ENCODE peak calls at places on chromosome 9, in seven cellular contexts. Q is tibial nerve, D is breast epithelium, A is Peyer's patch, N is HCT116, S is uterus, G is A549. M is an unnamed sample.
A peak's percentile ranks its signal among the peaks of the same experiment; 100 is the strongest.

GRCh38 chr9:96058218-96058617 is 182.7 kb downstream of the ERCC6L2 start:
- DNase-seq in Q (no peak), D (no peak), A (no peak), N (no peak), S (no peak), G (no peak), M (no peak)

GRCh38 chr9:93025736-93026135 is 32.8 kb upstream of the SUSD3 start:
- DNase-seq in Q (no peak), D (no peak), A (no peak), N (no peak), S (no peak), G (no peak), M (no peak)

GRCh38 chr9:114836769-114837168 is 30.9 kb upstream of the TNFSF15 start:
- DNase-seq in Q (no peak), D (no peak), A (no peak), N (no peak), S (no peak), G (no peak), M (no peak)

GRCh38 chr9:101455656-101456235 is 20.2 kb upstream of the ALDOB start:
- DNase-seq in Q (no peak), D (no peak), A (no peak), N (no peak), S (no peak), G (no peak), M (no peak)

GRCh38 chr9:13513710-13514444 is 234.4 kb upstream of the MPDZ start:
- DNase-seq in Q (no peak), D (no peak), A (no peak), N (no peak), S (no peak), G (no peak), M (peak; percentile 45)

GRCh38 chr9:130235558-130236435 is 29.8 kb upstream of the HMCN2 start:
- DNase-seq in Q (peak; percentile 71), D (peak; percentile 62), A (peak; percentile 82), N (no peak), S (peak; percentile 75), G (peak; percentile 48), M (peak; percentile 95)

GRCh38 chr9:135104761-135105160 is 17.3 kb downstream of the OLFM1 start:
- DNase-seq in Q (no peak), D (no peak), A (no peak), N (no peak), S (no peak), G (no peak), M (no peak)

GRCh38 chr9:126293522-126293889 is 33.1 kb upstream of the MVB12B start:
- DNase-seq in Q (no peak), D (no peak), A (no peak), N (no peak), S (no peak), G (no peak), M (no peak)

GRCh38 chr9:124257865-124258764 is at the start of gene NEK6:
- DNase-seq in Q (no peak), D (no peak), A (no peak), N (no peak), S (no peak), G (no peak), M (no peak)

GRCh38 chr9:32378496-32378895 is 5.9 kb upstream of the ACO1 start:
- DNase-seq in Q (peak; percentile 56), D (no peak), A (peak; percentile 71), N (peak; percentile 71), S (peak; percentile 24), G (peak; percentile 64), M (no peak)

GRCh38 chr9:114429488-114429887 is 41.7 kb upstream of the AKNA start:
- DNase-seq in Q (no peak), D (no peak), A (peak; percentile 23), N (no peak), S (no peak), G (no peak), M (no peak)

GRCh38 chr9:124453586-124454191 is 3.4 kb downstream of the ADGRD2 start:
- DNase-seq in Q (no peak), D (no peak), A (no peak), N (peak; percentile 21), S (no peak), G (peak; percentile 71), M (no peak)

GRCh38 chr9:102587231-102587630 is 407.9 kb upstream of the CYLC2 start:
- DNase-seq in Q (no peak), D (no peak), A (no peak), N (no peak), S (no peak), G (no peak), M (no peak)

GRCh38 chr9:15889555-15889954 is 336.7 kb downstream of the CCDC171 start:
- DNase-seq in Q (no peak), D (no peak), A (no peak), N (no peak), S (no peak), G (no peak), M (no peak)

GRCh38 chr9:14205463-14205862 is 108.5 kb downstream of the NFIB start:
- DNase-seq in Q (no peak), D (no peak), A (no peak), N (no peak), S (no peak), G (peak; percentile 15), M (no peak)

GRCh38 chr9:87498816-87499454 is 1.3 kb downstream of the DAPK1 start:
- DNase-seq in Q (no peak), D (no peak), A (no peak), N (no peak), S (no peak), G (no peak), M (no peak)

GRCh38 chr9:38386319-38386895 is 6.1 kb upstream of the ALDH1B1 start:
- DNase-seq in Q (no peak), D (no peak), A (no peak), N (no peak), S (no peak), G (no peak), M (no peak)

GRCh38 chr9:29349050-29349449 is 1775.8 kb upstream of the C9orf72 start:
- DNase-seq in Q (no peak), D (no peak), A (no peak), N (no peak), S (no peak), G (no peak), M (no peak)

GRCh38 chr9:2621678-2622360 is at the start of gene VLDLR:
- DNase-seq in Q (no peak), D (peak; percentile 52), A (peak; percentile 45), N (no peak), S (peak; percentile 52), G (peak; percentile 31), M (peak; percentile 84)

GRCh38 chr9:134811673-134812668 is 68.6 kb upstream of the FCN2 start:
- DNase-seq in Q (no peak), D (no peak), A (no peak), N (no peak), S (no peak), G (no peak), M (no peak)

GRCh38 chr9:137167752-137168574 is 1.9 kb downstream of the LRRC26 start:
- DNase-seq in Q (no peak), D (no peak), A (peak; percentile 66), N (no peak), S (no peak), G (no peak), M (no peak)

GRCh38 chr9:108476574-108476973 is 379.2 kb downstream of the ACTL7B start:
- DNase-seq in Q (no peak), D (no peak), A (no peak), N (no peak), S (no peak), G (no peak), M (no peak)

GRCh38 chr9:86022687-86023266 is 76.6 kb downstream of the GOLM1 start:
- DNase-seq in Q (no peak), D (no peak), A (no peak), N (no peak), S (no peak), G (no peak), M (no peak)
- TF ChIP-seq POLR2A in Q (no peak), D (no peak), A (no peak), N (no peak), S (no peak), G (no peak), M (no peak)

DNA sequence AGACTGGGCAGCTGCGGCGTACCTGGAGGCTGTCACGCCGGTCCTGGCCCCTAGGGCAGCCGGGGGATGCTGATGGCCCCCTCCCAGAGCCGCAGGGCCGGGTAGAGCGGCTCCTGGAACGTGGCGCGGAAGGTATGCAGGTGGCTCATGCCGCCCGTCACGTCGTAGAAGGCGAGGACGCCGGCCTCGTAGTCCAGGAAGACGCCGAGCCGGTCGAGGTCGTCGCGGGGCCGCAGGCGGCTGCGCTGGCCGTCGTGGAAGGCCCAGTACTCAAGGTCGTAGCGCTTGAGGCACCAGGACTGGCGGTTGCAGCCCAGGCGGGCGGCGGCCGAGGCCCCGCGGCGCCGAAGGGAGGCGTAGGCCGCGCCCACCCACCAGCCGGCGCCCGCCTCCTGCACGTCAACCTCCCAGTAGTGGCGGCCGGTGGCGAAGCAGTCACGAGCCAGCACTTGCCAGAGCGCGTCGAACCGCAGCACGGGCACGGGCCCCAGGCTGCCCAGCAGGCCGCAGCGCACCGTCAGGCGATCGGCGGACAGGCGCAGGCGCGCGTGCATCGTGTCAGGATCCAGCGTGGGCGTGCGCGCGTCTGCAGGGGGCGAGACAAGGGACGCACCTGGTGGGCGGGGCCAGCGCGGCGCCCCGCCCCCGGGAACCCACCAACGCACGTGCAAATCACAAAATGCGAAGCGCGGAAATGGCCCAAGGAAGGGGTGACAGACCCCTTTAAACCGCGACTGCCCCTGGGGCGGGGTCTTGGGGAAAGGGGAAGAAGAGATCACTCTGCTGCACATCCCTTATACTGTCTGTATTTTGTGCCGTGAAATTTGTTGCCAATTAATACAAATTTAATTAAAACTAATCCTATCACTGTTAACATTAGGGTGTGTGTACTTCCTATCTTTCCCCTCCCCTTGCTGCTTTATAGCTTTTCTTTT is 31.2 kb downstream of the NANS start:
- DNase-seq in Q (no peak), D (no peak), A (peak; percentile 64), N (no peak), S (no peak), G (no peak), M (no peak)
- H3K4me3 ChIP-seq in Q (peak overlapping the region; percentile 58), D (peak overlapping the region; percentile 43), A (peak overlapping the region; percentile 31), N (no peak overlapping the region), S (peak overlapping the region; percentile 33), G (no peak overlapping the region), M (no peak overlapping the region)

DNA sequence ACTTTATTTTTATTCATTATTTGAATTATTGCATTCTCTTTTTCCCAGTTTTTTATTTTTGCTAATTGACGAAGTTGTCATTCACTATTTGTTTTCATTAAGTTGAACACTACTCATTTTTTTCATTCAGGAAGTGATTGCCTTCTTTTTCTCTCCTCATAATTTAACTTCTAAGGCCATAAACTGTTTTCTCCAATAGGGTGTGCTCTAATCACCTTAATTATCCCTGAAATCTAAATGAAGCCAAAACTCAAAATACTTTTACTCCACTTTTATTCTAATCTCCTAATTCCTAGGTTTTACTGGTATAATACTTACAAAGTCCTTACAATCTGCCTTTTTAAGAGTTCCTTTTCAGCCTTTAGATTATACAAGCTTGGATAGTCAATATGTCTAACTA is 2.9 kb upstream of the OR13C2 start:
- DNase-seq in Q (no peak), D (no peak), A (no peak), N (no peak), S (no peak), G (no peak), M (no peak)
- TF ChIP-seq CTCF in Q (no peak), D (no peak), A (no peak), N (peak; percentile 48), S (no peak), G (no peak), M (no peak)

DNA sequence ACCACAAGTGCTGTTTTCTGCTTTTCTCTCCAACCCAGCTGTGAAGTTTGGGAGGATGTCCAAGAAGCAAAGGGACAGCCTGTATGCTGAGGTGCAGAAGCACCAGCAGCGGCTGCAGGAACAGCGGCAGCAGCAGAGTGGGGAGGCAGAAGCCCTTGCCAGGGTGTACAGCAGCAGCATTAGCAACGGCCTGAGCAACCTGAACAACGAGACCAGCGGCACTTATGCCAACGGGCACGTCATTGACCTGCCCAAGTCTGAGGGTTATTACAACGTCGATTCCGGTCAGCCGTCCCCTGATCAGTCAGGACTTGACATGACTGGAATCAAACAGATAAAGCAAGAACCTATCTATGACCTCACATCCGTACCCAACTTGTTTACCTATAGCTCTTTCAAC is 145.2 kb downstream of the RORB start:
- DNase-seq in Q (no peak), D (no peak), A (no peak), N (no peak), S (no peak), G (no peak), M (no peak)
- TF ChIP-seq POLR2A in Q (no peak), D (no peak), A (no peak), N (no peak), S (no peak), G (no peak), M (no peak)

M was measured in lower leg skin.